ENCODE peak calls at places on chromosomes 5 and 9, in nine cellular contexts. U is NCI-H524 treated with DMSO at 0.1 percent for 48 hours; O is fibroblast of lung; H is activated CD4-positive, alpha-beta T cell treated with anti-CD3 and anti-CD28 coated beads, Interleukin-2, amount 50 U/mL, for 48 hours; T is activated CD8-positive, alpha-beta memory T cell treated with anti-CD3 and anti-CD28 coated beads, Interleukin-2, amount 10 ng/mL, durations not matched to agents 7 days and 5 days; R is GM13976; W is mesenteric fat pad; I is cerebellar cortex; D is activated T-cell treated with anti-CD3 and anti-CD28 coated beads, Interleukin-2, amount 50 U/mL, for 4 hours. Z is an unnamed sample.

GRCh38 chr9:21030389-21031035 is 928 bp downstream of the HACD4 start:
- DNase-seq in U (no peak), O (peak; percentile 39), H (peak; percentile 11), T (peak; percentile 49), R (peak; percentile 72), W (no peak), I (peak; percentile 9), D (no peak), Z (no peak)

GRCh38 chr9:93154293-93154903 is 20.3 kb upstream of the NINJ1 start:
- DNase-seq in U (no peak), O (no peak), H (peak; percentile 46), T (peak; percentile 61), R (peak; percentile 72), W (no peak), I (peak; percentile 54), D (no peak), Z (no peak)

GRCh38 chr9:121584421-121584820 is 67.0 kb upstream of the DAB2IP start:
- DNase-seq in U (no peak), O (no peak), H (no peak), T (no peak), R (no peak), W (no peak), I (no peak), D (no peak), Z (no peak)

GRCh38 chr9:115498338-115498737 is 380.4 kb upstream of the TNC start:
- DNase-seq in U (no peak), O (no peak), H (no peak), T (no peak), R (no peak), W (no peak), I (no peak), D (no peak), Z (no peak)

GRCh38 chr5:38925154-38925925 is 79.5 kb downstream of the OSMR start:
- DNase-seq in U (no peak), O (peak; percentile 87), H (no peak), T (no peak), R (no peak), W (no peak), I (no peak), D (no peak), Z (no peak)

GRCh38 chr5:127942246-127943060 is 141.1 kb upstream of the SLC12A2 start:
- DNase-seq in U (no peak), O (peak; percentile 56), H (no peak), T (no peak), R (no peak), W (no peak), I (no peak), D (no peak), Z (no peak)

GRCh38 chr5:31434898-31435297 is 97.0 kb downstream of the DROSHA start:
- DNase-seq in U (no peak), O (no peak), H (no peak), T (no peak), R (no peak), W (no peak), I (no peak), D (no peak), Z (no peak)

GRCh38 chr9:79480639-79481038 is 91.1 kb upstream of the TLE4 start:
- DNase-seq in U (no peak), O (no peak), H (no peak), T (no peak), R (no peak), W (no peak), I (no peak), D (no peak), Z (no peak)

GRCh38 chr5:177086918-177087706 is 397 bp downstream of the FGFR4 start:
- DNase-seq in U (no peak), O (peak; percentile 10), H (peak; percentile 56), T (peak; percentile 65), R (peak; percentile 84), W (no peak), I (no peak), D (peak; percentile 53), Z (no peak)

GRCh38 chr5:52837068-52837467 is 49.4 kb downstream of the ITGA1 start:
- DNase-seq in U (no peak), O (peak; percentile 75), H (no peak), T (no peak), R (no peak), W (no peak), I (no peak), D (no peak), Z (no peak)

GRCh38 chr5:107633171-107633901 is 37.4 kb downstream of the EFNA5 start:
- DNase-seq in U (no peak), O (peak; percentile 80), H (no peak), T (no peak), R (no peak), W (no peak), I (no peak), D (no peak), Z (no peak)

GRCh38 chr9:125525846-125526619 is 181.0 kb downstream of the MAPKAP1 start:
- DNase-seq in U (no peak), O (peak; percentile 76), H (no peak), T (no peak), R (no peak), W (no peak), I (peak; percentile 68), D (no peak), Z (no peak)

GRCh38 chr9:81595887-81596558 is 93.3 kb downstream of the TLE1 start:
- DNase-seq in U (peak; percentile 8), O (no peak), H (no peak), T (no peak), R (no peak), W (no peak), I (peak; percentile 3), D (no peak), Z (no peak)

GRCh38 chr5:24855485-24855884 is 210.7 kb upstream of the CDH10 start:
- DNase-seq in U (no peak), O (peak; percentile 5), H (no peak), T (no peak), R (no peak), W (no peak), I (no peak), D (no peak), Z (no peak)

GRCh38 chr5:39201160-39201794 is 18.1 kb downstream of the FYB1 start:
- DNase-seq in U (no peak), O (no peak), H (no peak), T (no peak), R (no peak), W (no peak), I (no peak), D (no peak), Z (no peak)

GRCh38 chr5:68264024-68264956 is 48.7 kb downstream of the PIK3R1 start:
- DNase-seq in U (no peak), O (peak; percentile 89), H (no peak), T (no peak), R (no peak), W (no peak), I (no peak), D (no peak), Z (no peak)

GRCh38 chr5:39604491-39604890 is 179.7 kb upstream of the DAB2 start:
- DNase-seq in U (no peak), O (no peak), H (no peak), T (no peak), R (no peak), W (no peak), I (no peak), D (no peak), Z (no peak)

GRCh38 chr9:35673132-35673997 is at the start of gene CA9:
- DNase-seq in U (no peak), O (no peak), H (no peak), T (no peak), R (no peak), W (no peak), I (peak; percentile 96), D (no peak), Z (peak; percentile 31)

GRCh38 chr9:4303002-4303401 is 3.1 kb upstream of the GLIS3 start:
- DNase-seq in U (no peak), O (peak; percentile 55), H (no peak), T (no peak), R (no peak), W (no peak), I (no peak), D (no peak), Z (no peak)

GRCh38 chr5:82111191-82111590 is 139.4 kb downstream of the ATG10 start:
- DNase-seq in U (no peak), O (peak; percentile 93), H (no peak), T (no peak), R (no peak), W (no peak), I (no peak), D (no peak), Z (no peak)

GRCh38 chr5:93583799-93584530 is 943 bp downstream of the NR2F1 start:
- DNase-seq in U (no peak), O (peak; percentile 63), H (no peak), T (no peak), R (peak; percentile 49), W (no peak), I (peak; percentile 42), D (no peak), Z (no peak)